ENCODE peak calls at places on chromosome 6, in ten cellular contexts. X, W, D, F, T, G, Z, U, V and P are unnamed samples.

GRCh38 chr6:21067521-21067920 is 526.0 kb upstream of the SOX4 start:
- DNase-seq in X (no peak), V (no peak), Z (no peak), T (no peak), G (no peak), W (peak), D (no peak), U (no peak), F (no peak), P (no peak)

GRCh38 chr6:158624684-158625682 is 19.6 kb downstream of the DYNLT1 start:
- DNase-seq in T (peak), X (no peak), D (no peak), W (no peak), V (no peak), G (no peak), F (no peak), Z (no peak), U (no peak), P (no peak)

GRCh38 chr6:70547905-70548304 is 18.8 kb upstream of the SDHAF4 start:
- DNase-seq in V (no peak), U (no peak), G (no peak), D (no peak), T (no peak), F (no peak), Z (no peak), X (no peak), W (no peak), P (no peak)

GRCh38 chr6:141077355-141078333 is 1055.1 kb upstream of the GJE1 start:
- DNase-seq in W (no peak), X (no peak), U (no peak), V (peak), D (no peak), G (no peak), F (peak), T (no peak), Z (no peak), P (no peak)

GRCh38 chr6:86581833-86582232 is 355.5 kb upstream of the HTR1E start:
- DNase-seq in W (no peak), D (no peak), V (no peak), F (no peak), Z (no peak), G (no peak), X (no peak), T (no peak), U (no peak), P (no peak)

GRCh38 chr6:126812651-126813050 is 305.8 kb upstream of the RSPO3 start:
- DNase-seq in U (no peak), D (no peak), T (no peak), Z (no peak), X (no peak), G (no peak), F (no peak), V (no peak), W (peak), P (no peak)

GRCh38 chr6:169046483-169047192 is 207.0 kb downstream of the THBS2 start:
- DNase-seq in V (no peak), Z (no peak), G (no peak), U (no peak), D (no peak), W (no peak), F (no peak), X (no peak), T (no peak), P (no peak)

GRCh38 chr6:154289818-154290508 is 66.6 kb downstream of the IPCEF1 start:
- DNase-seq in V (no peak), U (no peak), X (no peak), T (no peak), W (no peak), F (no peak), Z (no peak), G (no peak), D (no peak), P (no peak)

GRCh38 chr6:9439931-9440330 is 974.9 kb downstream of the TFAP2A start:
- DNase-seq in T (no peak), F (no peak), W (no peak), Z (no peak), X (no peak), V (no peak), U (no peak), G (no peak), D (no peak), P (no peak)

GRCh38 chr6:87808005-87808757 is 106.1 kb upstream of the AKIRIN2 start:
- DNase-seq in T (no peak), G (no peak), D (no peak), X (no peak), V (no peak), F (no peak), W (no peak), Z (no peak), U (no peak), P (no peak)

GRCh38 chr6:163531122-163531521 is 116.6 kb downstream of the QKI start:
- DNase-seq in F (no peak), T (no peak), U (no peak), V (no peak), D (no peak), X (no peak), W (no peak), G (no peak), Z (no peak), P (no peak)

GRCh38 chr6:123770247-123770949 is 33.3 kb upstream of the NKAIN2 start:
- DNase-seq in D (no peak), T (no peak), V (no peak), G (no peak), F (no peak), W (no peak), Z (no peak), U (no peak), X (no peak), P (no peak)

GRCh38 chr6:21173678-21174077 is 419.9 kb upstream of the SOX4 start:
- DNase-seq in D (no peak), T (no peak), G (no peak), Z (no peak), V (no peak), X (no peak), W (no peak), F (no peak), U (no peak), P (no peak)

GRCh38 chr6:154218336-154218735 is 138.3 kb downstream of the IPCEF1 start:
- DNase-seq in F (no peak), X (no peak), W (no peak), G (no peak), T (no peak), D (no peak), V (no peak), U (no peak), Z (no peak), P (no peak)

GRCh38 chr6:138432063-138432356 is 28.0 kb downstream of the HEBP2 start:
- DNase-seq in W (no peak), V (no peak), D (no peak), U (no peak), T (no peak), G (no peak), X (no peak), F (no peak), Z (no peak), P (no peak)

GRCh38 chr6:85580104-85580877 is 13.4 kb downstream of the SNX14 start:
- DNase-seq in W (no peak), T (peak), D (no peak), F (no peak), X (no peak), Z (no peak), U (no peak), G (no peak), V (peak), P (no peak)
- TF ChIP-seq POLR2A in W (no peak), T (no peak), D (no peak), F (no peak), X (no peak), Z (no peak), U (no peak), G (no peak), V (no peak), P (no peak)

GRCh38 chr6:47669684-47670515 is 28.5 kb upstream of the ADGRF4 start:
- DNase-seq in G (no peak), V (no peak), X (peak), W (no peak), D (no peak), F (no peak), U (no peak), T (no peak), Z (no peak), P (no peak)

GRCh38 chr6:47674673-47675072 is 23.7 kb upstream of the ADGRF4 start:
- DNase-seq in F (no peak), G (no peak), W (no peak), V (no peak), U (no peak), Z (no peak), D (no peak), T (no peak), X (no peak), P (no peak)

GRCh38 chr6:47671777-47672176 is 26.6 kb upstream of the ADGRF4 start:
- DNase-seq in G (no peak), W (no peak), D (no peak), T (no peak), Z (no peak), F (no peak), V (no peak), U (no peak), X (no peak), P (no peak)

GRCh38 chr6:47670851-47671250 is 27.5 kb upstream of the ADGRF4 start:
- DNase-seq in T (no peak), U (no peak), V (no peak), X (no peak), Z (no peak), D (no peak), W (no peak), F (no peak), G (no peak), P (no peak)

GRCh38 chr6:47672816-47673215 is 25.6 kb upstream of the ADGRF4 start:
- DNase-seq in U (no peak), D (no peak), X (no peak), Z (no peak), V (no peak), G (no peak), F (no peak), T (no peak), W (no peak), P (no peak)
- TF ChIP-seq POLR2AphosphoS5 in U (no peak), D (no peak), X (no peak), Z (no peak), V (no peak), G (no peak), F (no peak), T (no peak), W (no peak), P (no peak)

GRCh38 chr6:3906191-3907019 is 57.2 kb downstream of the FAM50B start:
- DNase-seq in D (no peak), W (no peak), V (peak), U (no peak), T (no peak), G (no peak), Z (peak), X (no peak), F (no peak), P (no peak)
- TF ChIP-seq POLR2A in D (no peak), W (no peak), V (peak), U (no peak), T (no peak), G (no peak), Z (no peak), X (no peak), F (no peak), P (no peak)

DNA sequence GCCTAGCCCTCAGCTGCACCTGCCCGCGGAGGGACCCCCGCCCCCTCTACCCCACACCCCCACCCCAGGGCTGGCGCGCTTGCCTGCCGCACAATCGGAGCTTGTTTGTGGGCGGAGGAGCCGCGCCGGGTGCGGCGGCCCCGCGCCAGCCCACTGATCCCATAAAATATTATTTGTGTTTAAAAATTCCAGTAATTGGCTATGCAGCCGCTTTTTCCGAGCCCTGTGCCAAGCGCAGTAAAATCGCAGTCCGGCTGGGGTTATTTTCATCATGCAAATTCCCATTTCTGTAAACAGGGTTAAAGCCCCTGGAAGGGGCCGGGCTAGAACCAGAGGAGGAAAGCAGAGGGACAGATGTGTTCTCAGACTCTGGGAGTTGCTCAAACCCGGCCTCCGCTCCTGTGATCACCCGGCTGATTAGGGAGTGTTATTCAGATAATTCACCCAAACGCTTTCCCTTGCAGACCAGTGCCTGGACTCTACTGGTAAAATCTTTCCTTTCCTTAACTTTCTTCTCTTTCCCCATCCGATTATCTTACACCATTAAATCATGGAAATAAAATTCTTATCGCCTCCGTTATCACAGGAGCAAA is 93.1 kb downstream of the NCR2 start:
- DNase-seq in Z (no peak), U (no peak), F (no peak), W (peak), T (peak), V (no peak), G (no peak), X (no peak), D (peak), P (no peak)
- TF ChIP-seq POLR2AphosphoS5 in Z (no peak), U (no peak), F (no peak), W (no peak), T (no peak), V (no peak), G (no peak), X (no peak), D (no peak), P (no peak)